ENCODE peak calls at places on chromosomes 11 and 22, in nine cellular contexts. O is RPMI7951; T is HTR-8/SVneo; E is activated T-cell treated with anti-CD3 and anti-CD28 coated beads, Interleukin-2, amount 50 U/mL, for 72 hours; W is uterus; G is foreskin fibroblast; A is PC-3; H is germinal center; V is 8988T. B is an unnamed sample.

GRCh38 chr22:22084089-22084711 is 101.6 kb upstream of the TOP3B start:
- DNase-seq in O (no peak), T (no peak), E (no peak), W (no peak), G (no peak), A (no peak), H (no peak), V (no peak), B (no peak)

GRCh38 chr11:129950319-129951034 is 52.2 kb downstream of the PRDM10 start:
- DNase-seq in O (no peak), T (no peak), E (no peak), W (peak; percentile 24), G (peak; percentile 54), A (no peak), H (no peak), V (no peak), B (no peak)

GRCh38 chr11:128180446-128181089 is 406.8 kb downstream of the ETS1 start:
- DNase-seq in O (peak; percentile 93), T (peak; percentile 41), E (no peak), W (no peak), G (peak; percentile 96), A (peak; percentile 97), H (no peak), V (peak; percentile 33), B (no peak)

GRCh38 chr22:26477341-26477731 is 6.2 kb downstream of the HPS4 start:
- DNase-seq in O (no peak), T (no peak), E (no peak), W (no peak), G (no peak), A (no peak), H (no peak), V (no peak), B (no peak)

GRCh38 chr11:96257972-96258951 is 84.7 kb downstream of the MAML2 start:
- DNase-seq in O (peak; percentile 75), T (no peak), E (peak; percentile 43), W (no peak), G (no peak), A (no peak), H (peak; percentile 55), V (no peak), B (peak; percentile 49)

GRCh38 chr11:61657566-61657965 is 22.6 kb upstream of the DAGLA start:
- DNase-seq in O (peak; percentile 52), T (no peak), E (no peak), W (no peak), G (no peak), A (peak; percentile 89), H (no peak), V (no peak), B (no peak)

GRCh38 chr22:46547179-46547882 is 9.9 kb upstream of the CELSR1 start:
- DNase-seq in O (peak; percentile 74), T (peak; percentile 70), E (no peak), W (no peak), G (peak; percentile 81), A (no peak), H (no peak), V (no peak), B (no peak)

GRCh38 chr11:725624-726202 is 19.7 kb downstream of the EPS8L2 start:
- DNase-seq in O (no peak), T (no peak), E (no peak), W (no peak), G (no peak), A (no peak), H (no peak), V (peak; percentile 39), B (peak; percentile 65)

GRCh38 chr11:5252280-5253265 is 2.0 kb downstream of the HBG2 start:
- DNase-seq in O (no peak), T (no peak), E (no peak), W (no peak), G (no peak), A (no peak), H (no peak), V (no peak), B (no peak)

GRCh38 chr22:19761022-19761499 is 483 bp downstream of the TBX1 start:
- DNase-seq in O (no peak), T (no peak), E (no peak), W (no peak), G (no peak), A (no peak), H (no peak), V (no peak), B (no peak)

GRCh38 chr11:22657101-22657694 is 9.2 kb upstream of the GAS2 start:
- DNase-seq in O (no peak), T (no peak), E (peak; percentile 10), W (no peak), G (no peak), A (no peak), H (no peak), V (no peak), B (no peak)

GRCh38 chr11:7905961-7906429 is 25.1 kb downstream of the OR10A6 start:
- DNase-seq in O (peak; percentile 61), T (no peak), E (no peak), W (no peak), G (no peak), A (peak; percentile 88), H (no peak), V (no peak), B (no peak)

GRCh38 chr11:28463826-28464225 is 355.6 kb downstream of the METTL15 start:
- DNase-seq in O (no peak), T (no peak), E (no peak), W (no peak), G (no peak), A (no peak), H (no peak), V (no peak), B (no peak)

GRCh38 chr22:19121631-19122142 is 525 bp downstream of the DGCR2 start:
- DNase-seq in O (peak; percentile 33), T (peak; percentile 23), E (peak; percentile 47), W (peak; percentile 36), G (no peak), A (peak; percentile 22), H (peak; percentile 54), V (no peak), B (peak; percentile 60)

GRCh38 chr22:23845661-23846469 is 7.1 kb upstream of the DERL3 start:
- DNase-seq in O (peak; percentile 46), T (no peak), E (no peak), W (no peak), G (no peak), A (no peak), H (no peak), V (no peak), B (no peak)

GRCh38 chr11:34155759-34156062 is 50.3 kb downstream of the NAT10 start:
- DNase-seq in O (no peak), T (no peak), E (no peak), W (no peak), G (no peak), A (no peak), H (no peak), V (no peak), B (no peak)

GRCh38 chr11:120929664-120930154 is 94.2 kb upstream of the TBCEL start:
- DNase-seq in O (peak; percentile 16), T (peak; percentile 52), E (peak; percentile 61), W (no peak), G (peak; percentile 11), A (peak; percentile 50), H (peak; percentile 64), V (peak; percentile 70), B (peak; percentile 81)

GRCh38 chr11:87454246-87454645 is 416.5 kb downstream of the TMEM135 start:
- DNase-seq in O (no peak), T (no peak), E (no peak), W (no peak), G (no peak), A (peak; percentile 54), H (peak; percentile 17), V (no peak), B (peak; percentile 7)

GRCh38 chr11:86244063-86244521 is 461 bp upstream of the EED start:
- DNase-seq in O (peak; percentile 83), T (peak; percentile 92), E (peak; percentile 87), W (peak; percentile 90), G (peak; percentile 77), A (peak; percentile 79), H (peak; percentile 90), V (peak; percentile 56), B (peak; percentile 84)

GRCh38 chr11:68792400-68792955 is 41.2 kb upstream of the TESMIN start:
- DNase-seq in O (peak; percentile 14), T (no peak), E (no peak), W (no peak), G (no peak), A (no peak), H (no peak), V (no peak), B (no peak)

GRCh38 chr11:8059030-8059429 is 22.0 kb upstream of the TUB start:
- DNase-seq in O (no peak), T (no peak), E (no peak), W (peak; percentile 16), G (no peak), A (no peak), H (no peak), V (no peak), B (no peak)

B was measured in GM13976.